ENCODE peak calls at places on chromosomes 11 and 22, in seven cellular contexts. U is stimulated activated CD4-positive, alpha-beta T cell treated with anti-CD3 and anti-CD28 coated beads, Interleukin-12 subunit alpha, Interleukin-12 subunit beta, amount 100 ng/mL, for 24 hours; B is heart left ventricle; L is sigmoid colon; D is HAP-1; G is activated T-helper 1 cell treated with Interleukin-2 at 50 U/mL for 16 hours; J is M059J. H is an unnamed sample.

GRCh38 chr11:43579919-43580276 is 100.6 kb upstream of the HSD17B12 start:
- DNase-seq in B (no peak), G (no peak), U (no peak), D (no peak), L (no peak), J (no peak), H (no peak)

GRCh38 chr22:46592390-46592872 is 27.8 kb upstream of the GRAMD4 start:
- DNase-seq in J (peak; percentile 75), U (peak; percentile 47), L (peak; percentile 70), D (no peak), G (no peak), B (peak; percentile 74), H (no peak)

GRCh38 chr11:3058753-3059664 is 1.8 kb upstream of the CARS1 start:
- DNase-seq in L (no peak), G (no peak), J (peak; percentile 95), U (no peak), D (no peak), B (no peak), H (no peak)

GRCh38 chr11:101446726-101447125 is 137.1 kb downstream of the TRPC6 start:
- DNase-seq in B (no peak), D (no peak), G (no peak), J (no peak), L (no peak), U (no peak), H (no peak)

GRCh38 chr11:128874406-128874805 is 7.3 kb upstream of the KCNJ1 start:
- DNase-seq in D (no peak), U (no peak), J (peak; percentile 18), G (no peak), L (no peak), B (no peak), H (no peak)

GRCh38 chr11:17716807-17717206 is 2.6 kb upstream of the MYOD1 start:
- DNase-seq in J (no peak), L (no peak), D (no peak), B (no peak), U (no peak), G (no peak), H (no peak)

GRCh38 chr11:76205252-76206076 is 838 bp downstream of the WNT11 start:
- DNase-seq in B (no peak), U (no peak), G (no peak), L (no peak), D (no peak), J (no peak), H (no peak)

GRCh38 chr11:69178819-69179482 is 23.2 kb downstream of the SMIM38 start:
- DNase-seq in U (no peak), L (no peak), G (no peak), D (no peak), B (no peak), J (no peak), H (no peak)

GRCh38 chr11:112963368-112963955 is 2.2 kb downstream of the NCAM1 start:
- DNase-seq in G (no peak), B (no peak), D (no peak), U (no peak), J (no peak), L (no peak), H (no peak)

GRCh38 chr22:30253205-30253852 is 6.8 kb upstream of the LIF start:
- DNase-seq in L (no peak), D (no peak), J (peak; percentile 35), U (no peak), B (peak; percentile 88), G (no peak), H (no peak)

H was measured in D721Med.